ENCODE peak calls at places on chromosomes 16 and 17, in five cellular contexts. E, C, D, G and N are unnamed samples.
A peak's percentile ranks its signal among the peaks of the same experiment; 100 is the strongest.

GRCh38 chr17:59372138-59372751 is 40.8 kb downstream of the YPEL2 start:
- DNase-seq in E (no peak), C (no peak), D (peak; percentile 31), G (peak; percentile 66), N (no peak)

GRCh38 chr16:54171855-54172537 is 114.6 kb downstream of the IRX3 start:
- DNase-seq in E (peak; percentile 40), C (no peak), D (no peak), G (no peak), N (peak; percentile 74)

GRCh38 chr17:60455378-60455777 is 33.1 kb downstream of the CHCT1 start:
- DNase-seq in E (no peak), C (no peak), D (no peak), G (no peak), N (no peak)

GRCh38 chr16:82425661-82426060 is 201.1 kb upstream of the CDH13 start:
- DNase-seq in E (no peak), C (no peak), D (no peak), G (no peak), N (no peak)

GRCh38 chr16:57863434-57864160 is 61.3 kb upstream of the KIFC3 start:
- DNase-seq in E (no peak), C (no peak), D (peak; percentile 18), G (peak; percentile 81), N (no peak)

GRCh38 chr16:23711785-23712184 is 1.2 kb downstream of the ERN2 start:
- DNase-seq in E (no peak), C (no peak), D (no peak), G (peak; percentile 74), N (no peak)

GRCh38 chr17:44115585-44116415 is 7.6 kb downstream of the HDAC5 start:
- DNase-seq in E (peak; percentile 54), C (no peak), D (peak; percentile 23), G (no peak), N (no peak)

GRCh38 chr16:4426722-4427372 is 1.2 kb downstream of the DNAJA3 start:
- DNase-seq in E (no peak), C (no peak), D (no peak), G (no peak), N (no peak)

GRCh38 chr17:61352408-61352770 is 47.3 kb upstream of the TBX2 start:
- DNase-seq in E (no peak), C (no peak), D (no peak), G (no peak), N (no peak)

GRCh38 chr17:4658478-4659305 is 17.2 kb upstream of the ALOX15 start:
- DNase-seq in E (no peak), C (no peak), D (no peak), G (no peak), N (no peak)

GRCh38 chr16:1941162-1941923 is 1.7 kb downstream of the MSRB1 start:
- DNase-seq in E (no peak), C (no peak), D (no peak), G (peak; percentile 47), N (no peak)

GRCh38 chr16:67530013-67530939 is 1.6 kb downstream of the RIPOR1 start:
- DNase-seq in E (no peak), C (no peak), D (peak; percentile 59), G (peak; percentile 78), N (no peak)